ENCODE peak calls at places on chromosome X, in six cellular contexts. One of them, this sample, is unnamed.

GRCh38 chrX:136529795-136530194 is 2.2 kb upstream of the VGLL1 start:
- DNase-seq in T-helper 2 cell: no peak
- DNase-seq in NCI-H446: no peak
- DNase-seq in AG04450: no peak
- DNase-seq in fibroblast of the conjunctiva: no peak
- DNase-seq in upper lobe of right lung: no peak
- DNase-seq in this sample: no peak

GRCh38 chrX:118495958-118496762 is 545 bp downstream of the DOCK11 start:
- DNase-seq in AG04450: no peak
- DNase-seq in fibroblast of the conjunctiva: no peak
- DNase-seq in T-helper 2 cell: peak; percentile 37
- DNase-seq in NCI-H446: no peak
- DNase-seq in upper lobe of right lung: peak; percentile 81
- DNase-seq in this sample: no peak

GRCh38 chrX:100596601-100597000 is 11.9 kb downstream of the TNMD start:
- DNase-seq in fibroblast of the conjunctiva: no peak
- DNase-seq in upper lobe of right lung: no peak
- DNase-seq in T-helper 2 cell: no peak
- DNase-seq in AG04450: no peak
- DNase-seq in NCI-H446: no peak
- DNase-seq in this sample: no peak

GRCh38 chrX:22378296-22378695 is 105.6 kb downstream of the CBLL2 start:
- DNase-seq in fibroblast of the conjunctiva: no peak
- DNase-seq in T-helper 2 cell: no peak
- DNase-seq in NCI-H446: no peak
- DNase-seq in AG04450: no peak
- DNase-seq in upper lobe of right lung: no peak
- DNase-seq in this sample: no peak

GRCh38 chrX:68652327-68652930 is 5.0 kb downstream of the STARD8 start:
- DNase-seq in fibroblast of the conjunctiva: no peak
- DNase-seq in T-helper 2 cell: no peak
- DNase-seq in NCI-H446: no peak
- DNase-seq in AG04450: no peak
- DNase-seq in upper lobe of right lung: no peak
- DNase-seq in this sample: no peak

GRCh38 chrX:14528629-14529287 is 578 bp upstream of the GLRA2 start:
- DNase-seq in fibroblast of the conjunctiva: peak; percentile 18
- DNase-seq in T-helper 2 cell: no peak
- DNase-seq in AG04450: no peak
- DNase-seq in upper lobe of right lung: peak; percentile 43
- DNase-seq in NCI-H446: peak; percentile 41
- DNase-seq in this sample: peak; percentile 18

GRCh38 chrX:125628435-125628834 is 308.8 kb downstream of the TEX13C start:
- DNase-seq in upper lobe of right lung: no peak
- DNase-seq in T-helper 2 cell: no peak
- DNase-seq in AG04450: no peak
- DNase-seq in NCI-H446: no peak
- DNase-seq in fibroblast of the conjunctiva: no peak
- DNase-seq in this sample: no peak

GRCh38 chrX:68492583-68492982 is 6.3 kb upstream of the YIPF6 start:
- DNase-seq in T-helper 2 cell: no peak
- DNase-seq in NCI-H446: no peak
- DNase-seq in fibroblast of the conjunctiva: no peak
- DNase-seq in upper lobe of right lung: no peak
- DNase-seq in AG04450: no peak
- DNase-seq in this sample: no peak

GRCh38 chrX:42093756-42094155 is 170.4 kb upstream of the CASK start:
- DNase-seq in upper lobe of right lung: no peak
- DNase-seq in fibroblast of the conjunctiva: no peak
- DNase-seq in AG04450: no peak
- DNase-seq in T-helper 2 cell: no peak
- DNase-seq in NCI-H446: no peak
- DNase-seq in this sample: peak; percentile 9

GRCh38 chrX:632391-633042 is 1.9 kb downstream of the SHOX start:
- DNase-seq in fibroblast of the conjunctiva: no peak
- DNase-seq in AG04450: no peak
- DNase-seq in NCI-H446: no peak
- DNase-seq in T-helper 2 cell: no peak
- DNase-seq in upper lobe of right lung: no peak
- DNase-seq in this sample: no peak

GRCh38 chrX:103417933-103418332 is 41.6 kb downstream of the BEX3 start:
- DNase-seq in T-helper 2 cell: no peak
- DNase-seq in AG04450: no peak
- DNase-seq in NCI-H446: no peak
- DNase-seq in fibroblast of the conjunctiva: no peak
- DNase-seq in upper lobe of right lung: no peak
- DNase-seq in this sample: no peak

GRCh38 chrX:119809185-119809666 is 17.8 kb upstream of the RPL39 start:
- DNase-seq in upper lobe of right lung: no peak
- DNase-seq in T-helper 2 cell: no peak
- DNase-seq in AG04450: no peak
- DNase-seq in NCI-H446: no peak
- DNase-seq in fibroblast of the conjunctiva: no peak
- DNase-seq in this sample: no peak

This sample was measured in stromal cell of bone marrow.